ENCODE peak calls at places on chromosomes 7 and 10, in four cellular contexts. N is adrenal gland, H is IMR-90, M is cardiac fibroblast. L is an unnamed sample.

GRCh38 chr7:50610521-50611277 is 45.5 kb upstream of the DDC start:
- DNase-seq in N (no peak), H (peak), M (peak), L (peak)

GRCh38 chr7:64045301-64046040 is at the start of gene ZNF727:
- DNase-seq in M (no peak), N (peak), H (no peak), L (no peak)

GRCh38 chr7:28165971-28166955 is 14.3 kb downstream of the JAZF1 start:
- DNase-seq in N (no peak), M (peak), H (peak), L (peak)

GRCh38 chr10:31618541-31619291 is 299.7 kb downstream of the ZEB1 start:
- DNase-seq in H (peak), M (peak), N (peak), L (peak)

GRCh38 chr7:100171087-100171681 is 2.8 kb upstream of the GAL3ST4 start:
- DNase-seq in H (no peak), N (no peak), M (no peak), L (no peak)

GRCh38 chr10:28722065-28722803 is 44.9 kb downstream of the BAMBI start:
- DNase-seq in M (peak), N (peak), H (peak), L (no peak)

GRCh38 chr10:71397340-71398212 is 856 bp downstream of the CDH23 start:
- DNase-seq in H (no peak), M (no peak), N (no peak), L (no peak)

GRCh38 chr7:13198036-13198435 is 510.6 kb downstream of the ARL4A start:
- DNase-seq in N (no peak), H (no peak), M (no peak), L (peak)

GRCh38 chr7:77413861-77414424 is 2.2 kb downstream of the GSAP start:
- DNase-seq in N (no peak), M (peak), H (peak), L (peak)

GRCh38 chr7:155002411-155003214 is at the start of gene PAXIP1:
- DNase-seq in H (peak), M (no peak), N (peak), L (peak)

GRCh38 chr7:46369933-46370654 is 449.0 kb upstream of the IGFBP3 start:
- DNase-seq in H (peak), N (no peak), M (peak), L (peak)

GRCh38 chr10:113651021-113651420 is 12.8 kb downstream of the NRAP start:
- DNase-seq in N (no peak), M (no peak), H (no peak), L (no peak)

GRCh38 chr7:140225562-140226249 is 48.9 kb upstream of the KDM7A start:
- DNase-seq in M (no peak), N (no peak), H (no peak), L (no peak)

GRCh38 chr10:120477723-120478270 is 20.8 kb downstream of the PLPP4 start:
- DNase-seq in M (peak), N (no peak), H (no peak), L (no peak)

GRCh38 chr7:50803359-50804337 is 21.0 kb upstream of the GRB10 start:
- DNase-seq in N (no peak), M (no peak), H (no peak), L (peak)

L was measured in HCEC 1CT.